ENCODE peak calls at places on chromosomes 13 and 19, in six cellular contexts. One of them, this sample, is unnamed.

GRCh38 chr13:86881390-86881789 is 789.8 kb upstream of the SLITRK5 start:
- DNase-seq in IMR-90: no peak
- DNase-seq in H9: no peak
- DNase-seq in mesenchymal stem cell: no peak
- DNase-seq in H1: no peak
- DNase-seq in trophoblast cell: no peak
- DNase-seq in this sample: no peak

GRCh38 chr19:30149300-30149699 is 207.3 kb downstream of the URI1 start:
- DNase-seq in IMR-90: no peak
- DNase-seq in H9: no peak
- DNase-seq in mesenchymal stem cell: no peak
- DNase-seq in H1: no peak
- DNase-seq in trophoblast cell: no peak
- DNase-seq in this sample: no peak

GRCh38 chr13:45299194-45299593 is 41.8 kb downstream of the TPT1 start:
- DNase-seq in IMR-90: peak
- DNase-seq in H9: no peak
- DNase-seq in mesenchymal stem cell: no peak
- DNase-seq in H1: no peak
- DNase-seq in trophoblast cell: no peak
- DNase-seq in this sample: no peak

GRCh38 chr19:57434386-57435061 is 601 bp upstream of the ZNF749 start:
- DNase-seq in IMR-90: no peak
- DNase-seq in H9: peak
- DNase-seq in mesenchymal stem cell: no peak
- DNase-seq in H1: peak
- DNase-seq in trophoblast cell: no peak
- DNase-seq in this sample: no peak

GRCh38 chr19:51798958-51799310 is 4.0 kb downstream of the FPR3 start:
- DNase-seq in IMR-90: no peak
- DNase-seq in H9: no peak
- DNase-seq in mesenchymal stem cell: no peak
- DNase-seq in H1: no peak
- DNase-seq in trophoblast cell: no peak
- DNase-seq in this sample: no peak

GRCh38 chr19:46350758-46351159 is 3.9 kb downstream of the PPP5C start:
- DNase-seq in IMR-90: no peak
- DNase-seq in H9: no peak
- DNase-seq in mesenchymal stem cell: no peak
- DNase-seq in H1: no peak
- DNase-seq in trophoblast cell: no peak
- DNase-seq in this sample: no peak

GRCh38 chr19:17333611-17334413 is 843 bp downstream of the ANO8 start:
- DNase-seq in IMR-90: peak
- DNase-seq in H9: peak
- DNase-seq in mesenchymal stem cell: peak
- DNase-seq in H1: peak
- DNase-seq in trophoblast cell: no peak
- DNase-seq in this sample: no peak

GRCh38 chr19:14555918-14556661 is 15.8 kb downstream of the NDUFB7 start:
- DNase-seq in IMR-90: peak
- DNase-seq in H9: peak
- DNase-seq in mesenchymal stem cell: peak
- DNase-seq in H1: no peak
- DNase-seq in trophoblast cell: peak
- DNase-seq in this sample: no peak

GRCh38 chr13:46679369-46680180 is 117.4 kb downstream of the ESD start:
- DNase-seq in IMR-90: peak
- DNase-seq in H9: no peak
- DNase-seq in mesenchymal stem cell: peak
- DNase-seq in H1: no peak
- DNase-seq in trophoblast cell: no peak
- DNase-seq in this sample: no peak

GRCh38 chr13:23876265-23876664 is 12.9 kb downstream of the MIPEP start:
- DNase-seq in IMR-90: peak
- DNase-seq in H9: no peak
- DNase-seq in mesenchymal stem cell: no peak
- DNase-seq in H1: no peak
- DNase-seq in trophoblast cell: no peak
- DNase-seq in this sample: no peak

GRCh38 chr19:57905258-57905657 is 11.1 kb downstream of the ZNF417 start:
- DNase-seq in IMR-90: no peak
- DNase-seq in H9: no peak
- DNase-seq in mesenchymal stem cell: no peak
- DNase-seq in H1: no peak
- DNase-seq in trophoblast cell: no peak
- DNase-seq in this sample: no peak

GRCh38 chr19:16944626-16945363 is 56.0 kb downstream of the F2RL3 start:
- DNase-seq in IMR-90: no peak
- DNase-seq in H9: no peak
- DNase-seq in mesenchymal stem cell: no peak
- DNase-seq in H1: no peak
- DNase-seq in trophoblast cell: no peak
- DNase-seq in this sample: no peak

GRCh38 chr13:21402586-21403307 is 56.4 kb downstream of the ZDHHC20 start:
- DNase-seq in IMR-90: peak
- DNase-seq in H9: no peak
- DNase-seq in mesenchymal stem cell: peak
- DNase-seq in H1: no peak
- DNase-seq in trophoblast cell: no peak
- DNase-seq in this sample: no peak

GRCh38 chr13:25980255-25980654 is 71.6 kb downstream of the SHISA2 start:
- DNase-seq in IMR-90: peak
- DNase-seq in H9: peak
- DNase-seq in mesenchymal stem cell: peak
- DNase-seq in H1: no peak
- DNase-seq in trophoblast cell: peak
- DNase-seq in this sample: no peak

GRCh38 chr19:15265849-15266248 is 33.6 kb upstream of the EPHX3 start:
- DNase-seq in IMR-90: peak
- DNase-seq in H9: no peak
- DNase-seq in mesenchymal stem cell: no peak
- DNase-seq in H1: no peak
- DNase-seq in trophoblast cell: no peak
- DNase-seq in this sample: no peak

GRCh38 chr13:62625214-62625613 is 1209.6 kb upstream of the PCDH20 start:
- DNase-seq in IMR-90: no peak
- DNase-seq in H9: peak
- DNase-seq in mesenchymal stem cell: no peak
- DNase-seq in H1: no peak
- DNase-seq in trophoblast cell: no peak
- DNase-seq in this sample: no peak

GRCh38 chr19:10854350-10855089 is 6.3 kb downstream of the C19orf38 start:
- DNase-seq in IMR-90: no peak
- DNase-seq in H9: no peak
- DNase-seq in mesenchymal stem cell: no peak
- DNase-seq in H1: no peak
- DNase-seq in trophoblast cell: no peak
- DNase-seq in this sample: no peak

GRCh38 chr19:10852098-10852800 is 4.0 kb downstream of the C19orf38 start:
- DNase-seq in IMR-90: peak
- DNase-seq in H9: no peak
- DNase-seq in mesenchymal stem cell: peak
- DNase-seq in H1: no peak
- DNase-seq in trophoblast cell: peak
- DNase-seq in this sample: no peak

GRCh38 chr19:10850631-10851030 is 2.4 kb downstream of the C19orf38 start:
- DNase-seq in IMR-90: no peak
- DNase-seq in H9: no peak
- DNase-seq in mesenchymal stem cell: no peak
- DNase-seq in H1: no peak
- DNase-seq in trophoblast cell: no peak
- DNase-seq in this sample: no peak

GRCh38 chr19:10855879-10856522 is 7.8 kb downstream of the C19orf38 start:
- DNase-seq in IMR-90: no peak
- DNase-seq in H9: peak
- DNase-seq in mesenchymal stem cell: no peak
- DNase-seq in H1: peak
- DNase-seq in trophoblast cell: no peak
- DNase-seq in this sample: no peak

DNA sequence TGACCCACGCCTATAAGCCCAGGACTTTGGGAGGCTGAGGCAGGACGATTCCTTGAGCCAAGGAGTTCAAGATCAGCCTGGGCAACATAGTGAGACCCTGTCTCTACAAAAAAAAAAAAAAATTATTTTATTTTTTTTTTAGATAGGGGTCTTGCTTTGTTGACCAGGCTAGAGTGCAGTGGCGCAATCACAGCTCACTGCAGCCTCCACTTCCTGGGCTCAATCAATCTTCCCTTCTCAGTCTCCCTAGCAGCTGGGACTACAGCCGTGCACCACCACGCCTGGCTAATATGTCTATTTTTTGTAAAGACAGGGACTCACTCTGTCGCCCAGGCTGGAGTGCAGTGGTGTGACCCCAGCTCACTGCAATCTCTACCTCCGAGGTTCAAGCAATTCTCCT is 4.7 kb downstream of the C19orf38 start:
- DNase-seq in IMR-90: no peak
- DNase-seq in H9: no peak
- DNase-seq in mesenchymal stem cell: no peak
- DNase-seq in H1: no peak
- DNase-seq in trophoblast cell: no peak
- DNase-seq in this sample: no peak
- H3K14ac ChIP-seq in IMR-90: no peak
- H3K14ac ChIP-seq in H9: no peak
- H3K14ac ChIP-seq in mesenchymal stem cell: no peak
- H3K14ac ChIP-seq in H1: no peak
- H3K14ac ChIP-seq in trophoblast cell: no peak
- H3K14ac ChIP-seq in this sample: no peak

DNA sequence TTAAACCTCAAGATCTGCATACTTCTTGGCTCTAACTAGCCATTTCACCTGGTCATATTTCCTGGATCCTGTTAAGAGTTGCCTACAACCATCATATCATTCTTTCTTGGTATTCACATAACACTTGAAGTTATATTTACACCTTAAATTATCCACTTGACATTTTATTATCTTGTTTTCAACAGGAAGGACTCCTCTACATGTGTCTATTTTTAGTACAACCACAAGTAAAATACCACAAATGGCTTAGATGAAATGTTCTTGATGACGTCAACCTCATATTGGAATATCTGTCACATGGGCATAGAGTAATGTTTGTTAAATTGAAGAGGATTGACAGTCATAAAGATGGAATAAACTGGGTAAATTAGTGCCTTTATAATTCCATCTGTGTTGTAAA is 9.4 kb downstream of the PCDH20 start:
- DNase-seq in IMR-90: no peak
- DNase-seq in H9: no peak
- DNase-seq in mesenchymal stem cell: no peak
- DNase-seq in H1: no peak
- DNase-seq in trophoblast cell: no peak
- DNase-seq in this sample: no peak
- H3K14ac ChIP-seq in IMR-90: no peak
- H3K14ac ChIP-seq in H9: no peak
- H3K14ac ChIP-seq in mesenchymal stem cell: no peak
- H3K14ac ChIP-seq in H1: no peak
- H3K14ac ChIP-seq in trophoblast cell: no peak
- H3K14ac ChIP-seq in this sample: no peak

GRCh38 chr13:103531278-103531677 is 465.1 kb upstream of the SLC10A2 start:
- DNase-seq in IMR-90: no peak
- DNase-seq in H9: no peak
- DNase-seq in mesenchymal stem cell: no peak
- DNase-seq in H1: no peak
- DNase-seq in trophoblast cell: no peak
- DNase-seq in this sample: no peak
- H3K14ac ChIP-seq in IMR-90: no peak
- H3K14ac ChIP-seq in H9: no peak
- H3K14ac ChIP-seq in mesenchymal stem cell: no peak
- H3K14ac ChIP-seq in H1: no peak
- H3K14ac ChIP-seq in trophoblast cell: no peak
- H3K14ac ChIP-seq in this sample: no peak

GRCh38 chr13:30720470-30720869 is 14.9 kb upstream of the ALOX5AP start:
- DNase-seq in IMR-90: no peak
- DNase-seq in H9: no peak
- DNase-seq in mesenchymal stem cell: peak
- DNase-seq in H1: no peak
- DNase-seq in trophoblast cell: no peak
- DNase-seq in this sample: no peak

GRCh38 chr13:30719521-30719914 is 15.8 kb upstream of the ALOX5AP start:
- DNase-seq in IMR-90: peak
- DNase-seq in H9: no peak
- DNase-seq in mesenchymal stem cell: no peak
- DNase-seq in H1: no peak
- DNase-seq in trophoblast cell: no peak
- DNase-seq in this sample: no peak

GRCh38 chr13:30722361-30722760 is 13.0 kb upstream of the ALOX5AP start:
- DNase-seq in IMR-90: peak
- DNase-seq in H9: no peak
- DNase-seq in mesenchymal stem cell: no peak
- DNase-seq in H1: no peak
- DNase-seq in trophoblast cell: no peak
- DNase-seq in this sample: no peak

GRCh38 chr13:30715837-30716236 is 19.5 kb upstream of the ALOX5AP start:
- DNase-seq in IMR-90: no peak
- DNase-seq in H9: no peak
- DNase-seq in mesenchymal stem cell: no peak
- DNase-seq in H1: no peak
- DNase-seq in trophoblast cell: no peak
- DNase-seq in this sample: no peak

GRCh38 chr13:30718661-30719520 is 16.5 kb upstream of the ALOX5AP start:
- DNase-seq in IMR-90: peak
- DNase-seq in H9: no peak
- DNase-seq in mesenchymal stem cell: peak
- DNase-seq in H1: no peak
- DNase-seq in trophoblast cell: peak
- DNase-seq in this sample: no peak
- H3K14ac ChIP-seq in IMR-90: peak
- H3K14ac ChIP-seq in H9: no peak
- H3K14ac ChIP-seq in mesenchymal stem cell: no peak
- H3K14ac ChIP-seq in H1: no peak
- H3K14ac ChIP-seq in trophoblast cell: no peak
- H3K14ac ChIP-seq in this sample: no peak

GRCh38 chr19:5093953-5094718 is 125.2 kb downstream of the KDM4B start:
- DNase-seq in IMR-90: no peak
- DNase-seq in H9: no peak
- DNase-seq in mesenchymal stem cell: no peak
- DNase-seq in H1: no peak
- DNase-seq in trophoblast cell: peak
- DNase-seq in this sample: no peak
- H3K14ac ChIP-seq in IMR-90: no peak
- H3K14ac ChIP-seq in H9: no peak
- H3K14ac ChIP-seq in mesenchymal stem cell: no peak
- H3K14ac ChIP-seq in H1: no peak
- H3K14ac ChIP-seq in trophoblast cell: no peak
- H3K14ac ChIP-seq in this sample: peak

DNA sequence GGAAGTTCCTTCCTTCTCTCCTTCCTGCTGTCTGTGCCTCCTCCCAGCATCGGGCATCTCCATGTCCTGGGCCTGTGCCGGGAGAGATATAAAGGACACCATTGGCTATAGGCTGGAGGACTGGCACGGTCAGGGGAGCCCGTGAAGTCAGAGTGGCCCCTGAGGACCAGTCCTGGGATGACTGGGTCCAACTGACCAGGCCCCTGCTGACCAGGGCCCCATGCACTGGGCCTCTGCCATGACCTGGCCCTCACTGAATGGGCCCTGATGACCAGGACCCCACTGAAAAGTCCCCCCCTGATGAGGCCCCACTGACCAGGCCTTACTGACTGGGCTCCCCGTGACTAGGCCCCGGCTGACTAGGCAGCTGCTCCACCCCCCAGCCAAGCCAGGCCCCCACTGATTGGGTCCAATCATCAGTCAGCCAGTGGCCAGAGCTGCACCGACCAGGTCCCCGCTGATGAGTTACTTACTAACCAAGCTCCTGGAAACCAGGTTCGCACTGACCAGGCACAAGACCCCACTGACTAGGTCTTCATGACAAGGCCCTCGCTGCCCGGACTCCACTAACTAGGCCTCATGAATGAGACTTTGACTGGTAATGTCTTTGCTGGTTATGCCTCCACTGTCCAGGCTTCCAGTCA is 20.0 kb upstream of the ZNF14 start:
- DNase-seq in IMR-90: no peak
- DNase-seq in H9: no peak
- DNase-seq in mesenchymal stem cell: no peak
- DNase-seq in H1: no peak
- DNase-seq in trophoblast cell: no peak
- DNase-seq in this sample: no peak
- H3K14ac ChIP-seq in IMR-90: no peak
- H3K14ac ChIP-seq in H9: no peak
- H3K14ac ChIP-seq in mesenchymal stem cell: no peak
- H3K14ac ChIP-seq in H1: no peak
- H3K14ac ChIP-seq in trophoblast cell: no peak
- H3K14ac ChIP-seq in this sample: no peak